ENCODE peak calls at places on chromosomes 16 and 17, in six cellular contexts. One of them, this sample, is unnamed.

GRCh38 chr17:48804936-48805411 is 12.1 kb downstream of the TTLL6 start:
- DNase-seq in epithelial cell of proximal tubule: no peak
- DNase-seq in omental fat pad: peak; percentile 32
- DNase-seq in CD8-positive, alpha-beta T cell: peak; percentile 50
- DNase-seq in heart right ventricle: peak; percentile 62
- DNase-seq in progenitor cell of endocrine pancreas: peak; percentile 82
- DNase-seq in this sample: peak; percentile 83

GRCh38 chr17:53707546-53707945 is 115.2 kb upstream of the KIF2B start:
- DNase-seq in epithelial cell of proximal tubule: no peak
- DNase-seq in omental fat pad: no peak
- DNase-seq in CD8-positive, alpha-beta T cell: no peak
- DNase-seq in heart right ventricle: no peak
- DNase-seq in progenitor cell of endocrine pancreas: no peak
- DNase-seq in this sample: no peak

GRCh38 chr16:66131156-66131807 is 235.2 kb upstream of the CDH5 start:
- DNase-seq in epithelial cell of proximal tubule: no peak
- DNase-seq in omental fat pad: no peak
- DNase-seq in CD8-positive, alpha-beta T cell: no peak
- DNase-seq in heart right ventricle: no peak
- DNase-seq in progenitor cell of endocrine pancreas: no peak
- DNase-seq in this sample: no peak

GRCh38 chr16:88357306-88358032 is 25.3 kb upstream of the ZNF469 start:
- DNase-seq in epithelial cell of proximal tubule: no peak
- DNase-seq in omental fat pad: no peak
- DNase-seq in CD8-positive, alpha-beta T cell: no peak
- DNase-seq in heart right ventricle: no peak
- DNase-seq in progenitor cell of endocrine pancreas: no peak
- DNase-seq in this sample: no peak

GRCh38 chr16:83113317-83113716 is 486.5 kb downstream of the CDH13 start:
- DNase-seq in epithelial cell of proximal tubule: no peak
- DNase-seq in omental fat pad: no peak
- DNase-seq in CD8-positive, alpha-beta T cell: no peak
- DNase-seq in heart right ventricle: no peak
- DNase-seq in progenitor cell of endocrine pancreas: peak; percentile 25
- DNase-seq in this sample: no peak

GRCh38 chr16:81170824-81171223 is 67.7 kb upstream of the BCO1 start:
- DNase-seq in epithelial cell of proximal tubule: no peak
- DNase-seq in omental fat pad: no peak
- DNase-seq in CD8-positive, alpha-beta T cell: no peak
- DNase-seq in heart right ventricle: no peak
- DNase-seq in progenitor cell of endocrine pancreas: peak; percentile 54
- DNase-seq in this sample: no peak

GRCh38 chr17:73445466-73445865 is 133.7 kb upstream of the CDC42EP4 start:
- DNase-seq in epithelial cell of proximal tubule: no peak
- DNase-seq in omental fat pad: no peak
- DNase-seq in CD8-positive, alpha-beta T cell: no peak
- DNase-seq in heart right ventricle: no peak
- DNase-seq in progenitor cell of endocrine pancreas: no peak
- DNase-seq in this sample: no peak

GRCh38 chr17:75316253-75316652 is 27.0 kb upstream of the SLC25A19 start:
- DNase-seq in epithelial cell of proximal tubule: no peak
- DNase-seq in omental fat pad: no peak
- DNase-seq in CD8-positive, alpha-beta T cell: no peak
- DNase-seq in heart right ventricle: no peak
- DNase-seq in progenitor cell of endocrine pancreas: no peak
- DNase-seq in this sample: no peak

DNA sequence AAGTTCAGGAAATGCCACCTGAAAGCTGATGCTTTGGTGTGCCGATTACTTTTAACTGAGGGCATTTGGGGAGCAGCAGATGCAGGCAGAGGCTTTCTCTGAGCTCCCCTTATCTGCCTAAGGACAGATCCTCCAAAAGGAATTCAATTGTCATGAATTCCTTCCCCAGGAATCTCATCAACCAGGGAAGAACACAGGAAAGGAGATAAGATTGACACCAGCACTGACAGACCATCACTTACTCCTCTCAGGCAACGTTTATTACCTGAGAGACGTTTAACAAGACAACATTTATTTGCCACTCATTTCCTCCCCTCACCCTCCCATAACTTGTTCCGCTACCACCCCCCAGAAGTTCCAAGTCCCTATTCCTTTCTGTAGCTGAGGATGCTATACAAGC is 17.6 kb upstream of the CDRT4 start:
- DNase-seq in epithelial cell of proximal tubule: no peak
- DNase-seq in omental fat pad: no peak
- DNase-seq in CD8-positive, alpha-beta T cell: no peak
- DNase-seq in heart right ventricle: no peak
- DNase-seq in progenitor cell of endocrine pancreas: no peak
- DNase-seq in this sample: no peak
- TF ChIP-seq CTCF in epithelial cell of proximal tubule: no peak
- TF ChIP-seq CTCF in omental fat pad: no peak
- TF ChIP-seq CTCF in CD8-positive, alpha-beta T cell: no peak
- TF ChIP-seq CTCF in heart right ventricle: no peak
- TF ChIP-seq CTCF in progenitor cell of endocrine pancreas: no peak
- TF ChIP-seq CTCF in this sample: no peak

GRCh38 chr17:33200116-33200515 is 93.0 kb downstream of the ASIC2 start:
- DNase-seq in epithelial cell of proximal tubule: no peak
- DNase-seq in omental fat pad: no peak
- DNase-seq in CD8-positive, alpha-beta T cell: no peak
- DNase-seq in heart right ventricle: no peak
- DNase-seq in progenitor cell of endocrine pancreas: no peak
- DNase-seq in this sample: no peak
- TF ChIP-seq CTCF in epithelial cell of proximal tubule: no peak
- TF ChIP-seq CTCF in omental fat pad: no peak
- TF ChIP-seq CTCF in CD8-positive, alpha-beta T cell: no peak
- TF ChIP-seq CTCF in heart right ventricle: no peak
- TF ChIP-seq CTCF in progenitor cell of endocrine pancreas: no peak
- TF ChIP-seq CTCF in this sample: no peak

GRCh38 chr17:36195474-36196098 is 972 bp downstream of the CCL3L1 start:
- DNase-seq in epithelial cell of proximal tubule: no peak
- DNase-seq in omental fat pad: no peak
- DNase-seq in CD8-positive, alpha-beta T cell: no peak
- DNase-seq in heart right ventricle: no peak
- DNase-seq in progenitor cell of endocrine pancreas: no peak
- DNase-seq in this sample: no peak

GRCh38 chr17:36196099-36196496 is 460 bp downstream of the CCL3L1 start:
- DNase-seq in epithelial cell of proximal tubule: no peak
- DNase-seq in omental fat pad: no peak
- DNase-seq in CD8-positive, alpha-beta T cell: no peak
- DNase-seq in heart right ventricle: no peak
- DNase-seq in progenitor cell of endocrine pancreas: no peak
- DNase-seq in this sample: no peak

GRCh38 chr17:36198831-36199465 is 2.4 kb upstream of the CCL3L1 start:
- DNase-seq in epithelial cell of proximal tubule: no peak
- DNase-seq in omental fat pad: no peak
- DNase-seq in CD8-positive, alpha-beta T cell: no peak
- DNase-seq in heart right ventricle: no peak
- DNase-seq in progenitor cell of endocrine pancreas: no peak
- DNase-seq in this sample: no peak

GRCh38 chr17:36203335-36203734 is 6.8 kb upstream of the CCL3L1 start:
- DNase-seq in epithelial cell of proximal tubule: no peak
- DNase-seq in omental fat pad: no peak
- DNase-seq in CD8-positive, alpha-beta T cell: no peak
- DNase-seq in heart right ventricle: no peak
- DNase-seq in progenitor cell of endocrine pancreas: no peak
- DNase-seq in this sample: no peak

GRCh38 chr17:36197389-36197708 is 791 bp upstream of the CCL3L1 start:
- DNase-seq in epithelial cell of proximal tubule: no peak
- DNase-seq in omental fat pad: no peak
- DNase-seq in CD8-positive, alpha-beta T cell: no peak
- DNase-seq in heart right ventricle: no peak
- DNase-seq in progenitor cell of endocrine pancreas: no peak
- DNase-seq in this sample: no peak
- TF ChIP-seq CTCF in epithelial cell of proximal tubule: no peak
- TF ChIP-seq CTCF in omental fat pad: no peak
- TF ChIP-seq CTCF in CD8-positive, alpha-beta T cell: no peak
- TF ChIP-seq CTCF in heart right ventricle: no peak
- TF ChIP-seq CTCF in progenitor cell of endocrine pancreas: no peak
- TF ChIP-seq CTCF in this sample: no peak

DNA sequence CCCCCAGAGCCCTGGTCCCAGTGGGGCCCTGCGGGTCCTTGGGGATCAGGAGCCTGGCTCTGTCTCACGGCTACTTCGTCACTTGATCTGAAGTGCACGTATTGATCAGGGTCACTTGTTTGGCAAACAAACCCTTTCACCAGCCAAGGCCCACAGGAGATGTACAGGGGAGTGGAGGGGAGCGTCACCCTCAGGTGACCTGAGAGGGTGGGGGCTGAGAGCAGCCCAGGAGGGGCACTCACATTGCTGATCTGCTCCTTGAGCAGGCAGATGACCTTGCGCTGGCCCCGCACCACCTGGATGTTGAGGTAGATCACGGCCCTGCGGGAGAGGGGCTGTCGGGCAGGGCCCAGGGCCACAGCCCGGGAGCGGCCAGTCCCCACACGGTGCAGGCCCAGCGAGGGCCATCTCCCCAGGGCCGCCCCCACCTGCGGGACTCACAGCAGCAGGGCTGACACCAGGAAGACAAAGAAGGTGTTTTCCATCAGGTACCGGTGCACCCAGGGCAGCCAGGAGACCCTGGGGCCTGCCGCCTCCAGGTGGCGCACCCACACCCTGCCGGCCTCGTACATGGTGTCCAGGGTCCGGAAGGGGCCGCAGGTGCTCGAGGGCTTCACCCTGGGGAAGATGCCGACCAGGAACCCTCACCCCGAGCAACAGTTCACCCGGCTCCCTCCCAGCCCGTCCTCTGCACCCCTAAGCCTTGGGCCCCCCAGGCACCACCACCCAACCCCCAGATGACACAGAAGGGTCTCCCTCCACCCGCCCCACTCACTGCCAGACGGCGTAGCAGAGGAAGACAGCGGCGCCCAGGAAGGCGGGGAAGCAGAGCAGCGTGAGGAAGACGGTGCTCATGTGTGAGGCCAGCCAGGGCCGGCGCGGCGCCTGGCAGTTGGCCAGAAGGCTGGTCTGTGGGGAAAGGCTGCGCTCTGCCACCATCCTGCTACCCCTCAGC is 11.3 kb downstream of the TMC6 start:
- DNase-seq in epithelial cell of proximal tubule: no peak
- DNase-seq in omental fat pad: no peak
- DNase-seq in CD8-positive, alpha-beta T cell: no peak
- DNase-seq in heart right ventricle: no peak
- DNase-seq in progenitor cell of endocrine pancreas: peak; percentile 64
- DNase-seq in this sample: no peak
- TF ChIP-seq CTCF in epithelial cell of proximal tubule: peak; percentile 48
- TF ChIP-seq CTCF in omental fat pad: no peak
- TF ChIP-seq CTCF in CD8-positive, alpha-beta T cell: no peak
- TF ChIP-seq CTCF in heart right ventricle: peak; percentile 35
- TF ChIP-seq CTCF in progenitor cell of endocrine pancreas: peak; percentile 78
- TF ChIP-seq CTCF in this sample: peak; percentile 22

GRCh38 chr17:81908793-81909192 is 2.4 kb downstream of the PCYT2 start:
- DNase-seq in epithelial cell of proximal tubule: no peak
- DNase-seq in omental fat pad: no peak
- DNase-seq in CD8-positive, alpha-beta T cell: no peak
- DNase-seq in heart right ventricle: peak; percentile 7
- DNase-seq in progenitor cell of endocrine pancreas: no peak
- DNase-seq in this sample: no peak

GRCh38 chr17:81905993-81906392 is 4.0 kb downstream of the NPB start:
- DNase-seq in epithelial cell of proximal tubule: no peak
- DNase-seq in omental fat pad: no peak
- DNase-seq in CD8-positive, alpha-beta T cell: no peak
- DNase-seq in heart right ventricle: no peak
- DNase-seq in progenitor cell of endocrine pancreas: no peak
- DNase-seq in this sample: no peak

GRCh38 chr17:81909231-81909630 is 2.0 kb downstream of the PCYT2 start:
- DNase-seq in epithelial cell of proximal tubule: no peak
- DNase-seq in omental fat pad: no peak
- DNase-seq in CD8-positive, alpha-beta T cell: no peak
- DNase-seq in heart right ventricle: no peak
- DNase-seq in progenitor cell of endocrine pancreas: no peak
- DNase-seq in this sample: no peak

GRCh38 chr17:81906476-81907218 is 4.6 kb downstream of the PCYT2 start:
- DNase-seq in epithelial cell of proximal tubule: no peak
- DNase-seq in omental fat pad: no peak
- DNase-seq in CD8-positive, alpha-beta T cell: no peak
- DNase-seq in heart right ventricle: peak; percentile 14
- DNase-seq in progenitor cell of endocrine pancreas: no peak
- DNase-seq in this sample: no peak

GRCh38 chr17:81907219-81908145 is 3.7 kb downstream of the PCYT2 start:
- DNase-seq in epithelial cell of proximal tubule: no peak
- DNase-seq in omental fat pad: no peak
- DNase-seq in CD8-positive, alpha-beta T cell: no peak
- DNase-seq in heart right ventricle: no peak
- DNase-seq in progenitor cell of endocrine pancreas: no peak
- DNase-seq in this sample: no peak
- TF ChIP-seq CTCF in epithelial cell of proximal tubule: peak; percentile 17
- TF ChIP-seq CTCF in omental fat pad: no peak
- TF ChIP-seq CTCF in CD8-positive, alpha-beta T cell: no peak
- TF ChIP-seq CTCF in heart right ventricle: no peak
- TF ChIP-seq CTCF in progenitor cell of endocrine pancreas: no peak
- TF ChIP-seq CTCF in this sample: no peak

GRCh38 chr16:67842509-67843342 is 606 bp downstream of the THAP11 start:
- DNase-seq in epithelial cell of proximal tubule: no peak
- DNase-seq in omental fat pad: no peak
- DNase-seq in CD8-positive, alpha-beta T cell: peak; percentile 38
- DNase-seq in heart right ventricle: peak; percentile 67
- DNase-seq in progenitor cell of endocrine pancreas: peak; percentile 52
- DNase-seq in this sample: peak; percentile 50
- TF ChIP-seq CTCF in epithelial cell of proximal tubule: peak; percentile 36
- TF ChIP-seq CTCF in omental fat pad: no peak
- TF ChIP-seq CTCF in CD8-positive, alpha-beta T cell: no peak
- TF ChIP-seq CTCF in heart right ventricle: peak; percentile 32
- TF ChIP-seq CTCF in progenitor cell of endocrine pancreas: peak; percentile 57
- TF ChIP-seq CTCF in this sample: peak; percentile 57

DNA sequence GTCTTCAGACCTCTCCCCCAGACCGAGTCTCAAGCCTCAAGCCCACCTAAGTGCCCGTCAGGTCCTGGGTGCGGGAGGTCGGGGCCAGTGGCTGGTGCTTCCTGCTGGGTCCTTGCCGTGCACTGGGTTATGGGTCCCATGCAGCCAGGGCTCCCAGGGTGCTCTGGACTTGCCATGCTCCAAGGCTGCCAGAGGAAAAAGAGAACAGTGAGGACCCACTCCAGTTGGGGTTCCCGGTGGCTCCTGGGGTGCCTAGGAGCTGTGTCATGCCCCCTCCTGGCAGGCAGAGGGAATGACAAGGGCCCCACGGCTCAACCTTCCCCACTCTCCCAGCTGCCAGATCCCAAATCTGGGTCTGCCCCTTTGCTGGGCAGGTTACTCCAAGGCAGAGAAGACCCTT is 3.8 kb downstream of the SNX20 start:
- DNase-seq in epithelial cell of proximal tubule: no peak
- DNase-seq in omental fat pad: no peak
- DNase-seq in CD8-positive, alpha-beta T cell: no peak
- DNase-seq in heart right ventricle: no peak
- DNase-seq in progenitor cell of endocrine pancreas: no peak
- DNase-seq in this sample: no peak
- TF ChIP-seq CTCF in epithelial cell of proximal tubule: peak; percentile 47
- TF ChIP-seq CTCF in omental fat pad: no peak
- TF ChIP-seq CTCF in CD8-positive, alpha-beta T cell: peak; percentile 42
- TF ChIP-seq CTCF in heart right ventricle: peak; percentile 54
- TF ChIP-seq CTCF in progenitor cell of endocrine pancreas: peak; percentile 39
- TF ChIP-seq CTCF in this sample: peak; percentile 27

GRCh38 chr17:916315-916714 is 63.3 kb downstream of the NXN start:
- DNase-seq in epithelial cell of proximal tubule: no peak
- DNase-seq in omental fat pad: no peak
- DNase-seq in CD8-positive, alpha-beta T cell: no peak
- DNase-seq in heart right ventricle: no peak
- DNase-seq in progenitor cell of endocrine pancreas: no peak
- DNase-seq in this sample: no peak
- TF ChIP-seq CTCF in epithelial cell of proximal tubule: peak; percentile 7
- TF ChIP-seq CTCF in omental fat pad: no peak
- TF ChIP-seq CTCF in CD8-positive, alpha-beta T cell: no peak
- TF ChIP-seq CTCF in heart right ventricle: no peak
- TF ChIP-seq CTCF in progenitor cell of endocrine pancreas: peak; percentile 31
- TF ChIP-seq CTCF in this sample: no peak

This sample was measured in GM10248.